ENCODE peak calls at places on chromosomes 5 and 9, in five cellular contexts. One of them, this sample, is unnamed.

GRCh38 chr5:39394946-39395345 is 29.8 kb downstream of the DAB2 start:
- DNase-seq in CD8-positive, alpha-beta T cell: no peak
- DNase-seq in activated CD8-positive, alpha-beta T cell treated with anti-CD3 and anti-CD28 coated beads for 36 hours: no peak
- DNase-seq in lower leg skin: peak
- DNase-seq in CD4-positive, alpha-beta T cell: no peak
- DNase-seq in this sample: no peak

GRCh38 chr5:139488269-139488668 is 5.7 kb upstream of the STING1 start:
- DNase-seq in CD8-positive, alpha-beta T cell: no peak
- DNase-seq in activated CD8-positive, alpha-beta T cell treated with anti-CD3 and anti-CD28 coated beads for 36 hours: no peak
- DNase-seq in lower leg skin: peak
- DNase-seq in CD4-positive, alpha-beta T cell: no peak
- DNase-seq in this sample: no peak

GRCh38 chr5:39648539-39649200 is 223.9 kb upstream of the DAB2 start:
- DNase-seq in CD8-positive, alpha-beta T cell: no peak
- DNase-seq in activated CD8-positive, alpha-beta T cell treated with anti-CD3 and anti-CD28 coated beads for 36 hours: peak
- DNase-seq in lower leg skin: no peak
- DNase-seq in CD4-positive, alpha-beta T cell: no peak
- DNase-seq in this sample: no peak

GRCh38 chr5:176744584-176744965 is 65.8 kb upstream of the UNC5A start:
- DNase-seq in CD8-positive, alpha-beta T cell: no peak
- DNase-seq in activated CD8-positive, alpha-beta T cell treated with anti-CD3 and anti-CD28 coated beads for 36 hours: no peak
- DNase-seq in lower leg skin: no peak
- DNase-seq in CD4-positive, alpha-beta T cell: no peak
- DNase-seq in this sample: no peak

GRCh38 chr9:93303806-93304573 is 120.1 kb downstream of the WNK2 start:
- DNase-seq in CD8-positive, alpha-beta T cell: no peak
- DNase-seq in activated CD8-positive, alpha-beta T cell treated with anti-CD3 and anti-CD28 coated beads for 36 hours: no peak
- DNase-seq in lower leg skin: no peak
- DNase-seq in CD4-positive, alpha-beta T cell: no peak
- DNase-seq in this sample: no peak

GRCh38 chr5:57698785-57699184 is 216.2 kb upstream of the ACTBL2 start:
- DNase-seq in CD8-positive, alpha-beta T cell: no peak
- DNase-seq in activated CD8-positive, alpha-beta T cell treated with anti-CD3 and anti-CD28 coated beads for 36 hours: no peak
- DNase-seq in lower leg skin: no peak
- DNase-seq in CD4-positive, alpha-beta T cell: no peak
- DNase-seq in this sample: no peak

GRCh38 chr9:129858167-129858962 is 23.1 kb downstream of the USP20 start:
- DNase-seq in CD8-positive, alpha-beta T cell: no peak
- DNase-seq in activated CD8-positive, alpha-beta T cell treated with anti-CD3 and anti-CD28 coated beads for 36 hours: no peak
- DNase-seq in lower leg skin: no peak
- DNase-seq in CD4-positive, alpha-beta T cell: no peak
- DNase-seq in this sample: no peak

GRCh38 chr5:43367909-43368648 is 44.1 kb downstream of the CCL28 start:
- DNase-seq in CD8-positive, alpha-beta T cell: no peak
- DNase-seq in activated CD8-positive, alpha-beta T cell treated with anti-CD3 and anti-CD28 coated beads for 36 hours: no peak
- DNase-seq in lower leg skin: no peak
- DNase-seq in CD4-positive, alpha-beta T cell: no peak
- DNase-seq in this sample: no peak

GRCh38 chr5:148374693-148375360 is 8.9 kb upstream of the FBXO38 start:
- DNase-seq in CD8-positive, alpha-beta T cell: peak
- DNase-seq in activated CD8-positive, alpha-beta T cell treated with anti-CD3 and anti-CD28 coated beads for 36 hours: peak
- DNase-seq in lower leg skin: peak
- DNase-seq in CD4-positive, alpha-beta T cell: no peak
- DNase-seq in this sample: no peak

GRCh38 chr9:37178742-37179141 is 58.4 kb downstream of the ZCCHC7 start:
- DNase-seq in CD8-positive, alpha-beta T cell: no peak
- DNase-seq in activated CD8-positive, alpha-beta T cell treated with anti-CD3 and anti-CD28 coated beads for 36 hours: no peak
- DNase-seq in lower leg skin: no peak
- DNase-seq in CD4-positive, alpha-beta T cell: no peak
- DNase-seq in this sample: no peak

GRCh38 chr9:21141427-21141882 is at the start of gene IFNW1:
- DNase-seq in CD8-positive, alpha-beta T cell: no peak
- DNase-seq in activated CD8-positive, alpha-beta T cell treated with anti-CD3 and anti-CD28 coated beads for 36 hours: no peak
- DNase-seq in lower leg skin: no peak
- DNase-seq in CD4-positive, alpha-beta T cell: no peak
- DNase-seq in this sample: no peak

GRCh38 chr5:122323132-122323548 is 11.1 kb downstream of the SNCAIP start:
- DNase-seq in CD8-positive, alpha-beta T cell: no peak
- DNase-seq in activated CD8-positive, alpha-beta T cell treated with anti-CD3 and anti-CD28 coated beads for 36 hours: no peak
- DNase-seq in lower leg skin: no peak
- DNase-seq in CD4-positive, alpha-beta T cell: no peak
- DNase-seq in this sample: no peak

GRCh38 chr5:122323738-122324137 is 11.7 kb downstream of the SNCAIP start:
- DNase-seq in CD8-positive, alpha-beta T cell: no peak
- DNase-seq in activated CD8-positive, alpha-beta T cell treated with anti-CD3 and anti-CD28 coated beads for 36 hours: no peak
- DNase-seq in lower leg skin: no peak
- DNase-seq in CD4-positive, alpha-beta T cell: no peak
- DNase-seq in this sample: no peak

GRCh38 chr5:122316652-122317051 is 4.6 kb downstream of the SNCAIP start:
- DNase-seq in CD8-positive, alpha-beta T cell: no peak
- DNase-seq in activated CD8-positive, alpha-beta T cell treated with anti-CD3 and anti-CD28 coated beads for 36 hours: no peak
- DNase-seq in lower leg skin: no peak
- DNase-seq in CD4-positive, alpha-beta T cell: no peak
- DNase-seq in this sample: no peak

GRCh38 chr5:122315511-122315910 is 3.5 kb downstream of the SNCAIP start:
- DNase-seq in CD8-positive, alpha-beta T cell: no peak
- DNase-seq in activated CD8-positive, alpha-beta T cell treated with anti-CD3 and anti-CD28 coated beads for 36 hours: no peak
- DNase-seq in lower leg skin: no peak
- DNase-seq in CD4-positive, alpha-beta T cell: no peak
- DNase-seq in this sample: no peak

GRCh38 chr5:122319897-122320296 is 7.9 kb downstream of the SNCAIP start:
- DNase-seq in CD8-positive, alpha-beta T cell: no peak
- DNase-seq in activated CD8-positive, alpha-beta T cell treated with anti-CD3 and anti-CD28 coated beads for 36 hours: no peak
- DNase-seq in lower leg skin: no peak
- DNase-seq in CD4-positive, alpha-beta T cell: no peak
- DNase-seq in this sample: no peak
- TF ChIP-seq CTCF in CD8-positive, alpha-beta T cell: no peak
- TF ChIP-seq CTCF in activated CD8-positive, alpha-beta T cell treated with anti-CD3 and anti-CD28 coated beads for 36 hours: no peak
- TF ChIP-seq CTCF in lower leg skin: no peak
- TF ChIP-seq CTCF in CD4-positive, alpha-beta T cell: no peak
- TF ChIP-seq CTCF in this sample: no peak

DNA sequence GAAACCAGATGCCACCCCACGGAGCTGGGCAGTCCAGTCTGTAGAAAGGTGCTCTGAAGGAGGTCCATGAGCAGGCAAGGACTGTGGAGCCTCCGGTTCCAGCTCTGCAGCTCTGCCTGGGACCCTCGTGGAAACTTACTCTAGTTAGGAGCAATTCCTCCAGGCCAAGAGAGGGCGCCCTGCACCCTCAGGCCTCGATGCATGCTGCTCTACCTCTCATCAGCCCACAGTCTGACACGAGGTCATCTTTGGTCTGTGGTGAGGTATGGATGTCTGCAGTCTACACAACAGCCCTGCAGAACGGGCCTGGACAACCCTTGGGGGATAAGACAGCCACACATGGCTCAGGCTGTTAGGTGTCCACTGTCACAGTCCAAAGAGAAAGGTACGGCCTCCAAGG is 50.6 kb upstream of the UBTD2 start:
- DNase-seq in CD8-positive, alpha-beta T cell: no peak
- DNase-seq in activated CD8-positive, alpha-beta T cell treated with anti-CD3 and anti-CD28 coated beads for 36 hours: peak
- DNase-seq in lower leg skin: no peak
- DNase-seq in CD4-positive, alpha-beta T cell: no peak
- DNase-seq in this sample: no peak
- TF ChIP-seq CTCF in CD8-positive, alpha-beta T cell: no peak
- TF ChIP-seq CTCF in activated CD8-positive, alpha-beta T cell treated with anti-CD3 and anti-CD28 coated beads for 36 hours: no peak
- TF ChIP-seq CTCF in lower leg skin: no peak
- TF ChIP-seq CTCF in CD4-positive, alpha-beta T cell: no peak
- TF ChIP-seq CTCF in this sample: no peak

DNA sequence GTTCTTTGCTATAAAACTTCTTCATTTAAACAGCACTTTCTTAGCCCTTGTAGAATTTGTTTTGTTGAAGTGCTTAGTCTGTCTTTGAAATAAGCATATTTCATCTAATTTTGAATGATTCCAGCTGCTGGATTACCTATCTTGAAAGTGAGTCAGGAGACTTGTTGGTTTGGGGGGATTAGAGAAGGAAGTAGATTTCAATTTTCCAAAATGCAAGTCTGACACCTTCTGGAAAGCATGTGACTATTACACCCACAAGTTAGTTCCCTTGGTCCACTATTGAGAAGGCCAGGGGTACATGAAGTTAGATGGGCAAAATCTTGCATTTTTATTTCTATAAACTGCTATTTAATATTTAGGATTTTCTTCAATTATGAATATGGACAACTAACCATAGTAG is 96.4 kb upstream of the RANBP3L start:
- DNase-seq in CD8-positive, alpha-beta T cell: no peak
- DNase-seq in activated CD8-positive, alpha-beta T cell treated with anti-CD3 and anti-CD28 coated beads for 36 hours: no peak
- DNase-seq in lower leg skin: no peak
- DNase-seq in CD4-positive, alpha-beta T cell: no peak
- DNase-seq in this sample: no peak
- TF ChIP-seq CTCF in CD8-positive, alpha-beta T cell: no peak
- TF ChIP-seq CTCF in activated CD8-positive, alpha-beta T cell treated with anti-CD3 and anti-CD28 coated beads for 36 hours: no peak
- TF ChIP-seq CTCF in lower leg skin: no peak
- TF ChIP-seq CTCF in CD4-positive, alpha-beta T cell: no peak
- TF ChIP-seq CTCF in this sample: peak

DNA sequence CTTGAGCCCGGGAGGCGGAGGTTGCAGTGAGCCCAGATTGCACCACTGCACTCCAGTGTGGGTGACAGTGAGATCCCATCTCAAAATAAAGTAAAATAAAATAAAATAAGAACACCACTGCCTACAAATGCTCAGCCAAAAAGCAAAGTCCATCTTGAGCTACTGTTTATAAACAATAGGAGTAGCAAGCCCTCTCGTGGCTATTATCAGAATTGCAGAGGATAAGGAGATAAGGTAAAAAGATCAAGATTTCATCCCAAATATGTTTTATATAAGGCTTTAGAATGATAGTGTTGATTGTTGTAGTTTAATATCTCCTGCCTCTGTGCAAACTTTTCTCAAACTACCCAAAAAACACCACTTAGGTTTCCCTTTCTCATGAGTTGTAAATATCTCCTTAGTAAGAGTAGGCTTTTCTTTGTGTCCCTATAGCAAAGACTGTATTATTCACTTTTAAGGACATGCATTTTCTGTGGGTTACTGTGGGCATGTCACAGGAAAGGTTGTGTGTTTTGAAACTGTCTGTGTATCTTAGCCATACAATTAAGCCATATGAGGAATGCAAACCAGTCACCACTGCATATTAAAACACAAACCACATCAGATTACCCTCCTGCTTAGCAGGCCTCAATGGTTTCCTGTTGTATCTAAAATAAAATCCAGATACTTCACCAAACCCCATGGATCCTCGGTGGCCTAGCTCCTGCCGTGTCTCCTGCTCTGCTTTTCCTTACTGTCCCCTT is 31.8 kb upstream of the CKS2 start:
- DNase-seq in CD8-positive, alpha-beta T cell: no peak
- DNase-seq in activated CD8-positive, alpha-beta T cell treated with anti-CD3 and anti-CD28 coated beads for 36 hours: peak
- DNase-seq in lower leg skin: no peak
- DNase-seq in CD4-positive, alpha-beta T cell: no peak
- DNase-seq in this sample: no peak
- TF ChIP-seq CTCF in CD8-positive, alpha-beta T cell: peak
- TF ChIP-seq CTCF in activated CD8-positive, alpha-beta T cell treated with anti-CD3 and anti-CD28 coated beads for 36 hours: peak
- TF ChIP-seq CTCF in lower leg skin: no peak
- TF ChIP-seq CTCF in CD4-positive, alpha-beta T cell: peak
- TF ChIP-seq CTCF in this sample: peak

GRCh38 chr5:135745897-135746500 is 88.5 kb upstream of the SLC25A48 start:
- DNase-seq in CD8-positive, alpha-beta T cell: no peak
- DNase-seq in activated CD8-positive, alpha-beta T cell treated with anti-CD3 and anti-CD28 coated beads for 36 hours: no peak
- DNase-seq in lower leg skin: no peak
- DNase-seq in CD4-positive, alpha-beta T cell: no peak
- DNase-seq in this sample: no peak

GRCh38 chr5:135753990-135754389 is 80.5 kb upstream of the SLC25A48 start:
- DNase-seq in CD8-positive, alpha-beta T cell: no peak
- DNase-seq in activated CD8-positive, alpha-beta T cell treated with anti-CD3 and anti-CD28 coated beads for 36 hours: no peak
- DNase-seq in lower leg skin: no peak
- DNase-seq in CD4-positive, alpha-beta T cell: no peak
- DNase-seq in this sample: no peak

GRCh38 chr5:135747824-135748223 is 86.6 kb upstream of the SLC25A48 start:
- DNase-seq in CD8-positive, alpha-beta T cell: no peak
- DNase-seq in activated CD8-positive, alpha-beta T cell treated with anti-CD3 and anti-CD28 coated beads for 36 hours: no peak
- DNase-seq in lower leg skin: no peak
- DNase-seq in CD4-positive, alpha-beta T cell: no peak
- DNase-seq in this sample: no peak

DNA sequence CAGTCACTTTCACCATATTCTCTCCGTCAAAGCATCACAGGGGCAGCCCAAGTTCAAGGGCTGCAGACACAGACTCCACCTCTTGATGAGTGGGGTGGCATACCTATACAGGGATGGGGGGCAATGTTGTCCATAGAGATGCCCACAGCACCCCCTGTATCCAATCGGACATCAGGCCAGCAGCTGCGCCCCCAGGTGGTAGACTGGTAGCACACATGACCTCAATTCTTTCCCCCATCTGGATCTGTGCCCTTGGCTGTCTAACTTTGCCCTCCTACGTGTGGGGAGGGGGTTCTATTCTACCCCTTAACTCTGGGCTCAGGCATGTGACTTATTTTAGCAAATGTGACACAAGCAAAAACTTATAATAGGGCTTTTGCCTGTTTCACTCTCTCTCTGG is 84.0 kb upstream of the SLC25A48 start:
- DNase-seq in CD8-positive, alpha-beta T cell: no peak
- DNase-seq in activated CD8-positive, alpha-beta T cell treated with anti-CD3 and anti-CD28 coated beads for 36 hours: no peak
- DNase-seq in lower leg skin: no peak
- DNase-seq in CD4-positive, alpha-beta T cell: no peak
- DNase-seq in this sample: no peak
- TF ChIP-seq CTCF in CD8-positive, alpha-beta T cell: no peak
- TF ChIP-seq CTCF in activated CD8-positive, alpha-beta T cell treated with anti-CD3 and anti-CD28 coated beads for 36 hours: no peak
- TF ChIP-seq CTCF in lower leg skin: no peak
- TF ChIP-seq CTCF in CD4-positive, alpha-beta T cell: no peak
- TF ChIP-seq CTCF in this sample: no peak

GRCh38 chr5:164377746-164378145 is 872.3 kb downstream of the MAT2B start:
- DNase-seq in CD8-positive, alpha-beta T cell: no peak
- DNase-seq in activated CD8-positive, alpha-beta T cell treated with anti-CD3 and anti-CD28 coated beads for 36 hours: no peak
- DNase-seq in lower leg skin: no peak
- DNase-seq in CD4-positive, alpha-beta T cell: no peak
- DNase-seq in this sample: no peak

GRCh38 chr5:164383662-164384061 is 878.2 kb downstream of the MAT2B start:
- DNase-seq in CD8-positive, alpha-beta T cell: no peak
- DNase-seq in activated CD8-positive, alpha-beta T cell treated with anti-CD3 and anti-CD28 coated beads for 36 hours: no peak
- DNase-seq in lower leg skin: no peak
- DNase-seq in CD4-positive, alpha-beta T cell: no peak
- DNase-seq in this sample: no peak
- TF ChIP-seq CTCF in CD8-positive, alpha-beta T cell: no peak
- TF ChIP-seq CTCF in activated CD8-positive, alpha-beta T cell treated with anti-CD3 and anti-CD28 coated beads for 36 hours: no peak
- TF ChIP-seq CTCF in lower leg skin: no peak
- TF ChIP-seq CTCF in CD4-positive, alpha-beta T cell: no peak
- TF ChIP-seq CTCF in this sample: no peak

DNA sequence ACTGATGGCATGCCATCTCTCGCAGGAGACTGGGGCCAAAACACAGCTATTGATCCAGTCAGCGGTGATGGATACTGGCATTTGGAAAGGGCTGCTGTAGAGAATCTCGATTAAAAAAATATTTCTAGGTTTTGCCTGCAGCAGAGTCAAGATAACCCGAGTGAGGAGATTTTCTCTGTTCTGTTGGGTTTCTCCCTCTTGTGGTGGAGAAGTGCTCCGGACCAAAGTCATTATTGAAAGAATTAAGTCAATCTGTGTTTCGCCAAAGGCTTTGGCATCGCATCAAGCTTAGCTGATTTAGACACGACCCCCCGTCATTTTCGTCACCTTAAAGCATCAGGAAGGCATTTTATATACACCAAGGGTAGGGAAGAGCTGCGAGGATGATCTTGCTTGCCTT is 97.2 kb upstream of the IRX2 start:
- DNase-seq in CD8-positive, alpha-beta T cell: no peak
- DNase-seq in activated CD8-positive, alpha-beta T cell treated with anti-CD3 and anti-CD28 coated beads for 36 hours: no peak
- DNase-seq in lower leg skin: no peak
- DNase-seq in CD4-positive, alpha-beta T cell: no peak
- DNase-seq in this sample: no peak
- TF ChIP-seq CTCF in CD8-positive, alpha-beta T cell: no peak
- TF ChIP-seq CTCF in activated CD8-positive, alpha-beta T cell treated with anti-CD3 and anti-CD28 coated beads for 36 hours: no peak
- TF ChIP-seq CTCF in lower leg skin: no peak
- TF ChIP-seq CTCF in CD4-positive, alpha-beta T cell: no peak
- TF ChIP-seq CTCF in this sample: no peak

This sample was measured in D721Med.